ENCODE peak calls at places on chromosomes 1 and 21, in four cellular contexts. One of them, this sample, is unnamed.

GRCh38 chr21:44986471-44987291 is 46.9 kb downstream of the SLX9 start:
- DNase-seq in caudate nucleus: no peak
- DNase-seq in cardiac fibroblast: no peak
- DNase-seq in PC-3: no peak
- DNase-seq in this sample: no peak

GRCh38 chr1:23194119-23194984 is 22.9 kb downstream of the HTR1D start:
- DNase-seq in PC-3: peak
- DNase-seq in cardiac fibroblast: peak
- DNase-seq in caudate nucleus: no peak
- DNase-seq in this sample: peak

GRCh38 chr1:242004751-242005495 is 6.0 kb upstream of the MAP1LC3C start:
- DNase-seq in caudate nucleus: no peak
- DNase-seq in cardiac fibroblast: no peak
- DNase-seq in PC-3: peak
- DNase-seq in this sample: no peak

GRCh38 chr1:203006948-203007871 is at the start of gene TMEM183A:
- DNase-seq in cardiac fibroblast: peak
- DNase-seq in caudate nucleus: peak
- DNase-seq in PC-3: peak
- DNase-seq in this sample: peak

GRCh38 chr1:170634293-170634692 is 29.6 kb upstream of the PRRX1 start:
- DNase-seq in caudate nucleus: no peak
- DNase-seq in PC-3: peak
- DNase-seq in cardiac fibroblast: peak
- DNase-seq in this sample: peak

GRCh38 chr1:174818951-174819350 is 180.8 kb upstream of the CACYBP start:
- DNase-seq in PC-3: peak
- DNase-seq in caudate nucleus: no peak
- DNase-seq in cardiac fibroblast: peak
- DNase-seq in this sample: no peak

GRCh38 chr1:157403203-157403602 is 149.1 kb downstream of the FCRL5 start:
- DNase-seq in PC-3: peak
- DNase-seq in cardiac fibroblast: no peak
- DNase-seq in caudate nucleus: no peak
- DNase-seq in this sample: peak

GRCh38 chr1:27303509-27303908 is 18.5 kb upstream of the TMEM222 start:
- DNase-seq in caudate nucleus: no peak
- DNase-seq in cardiac fibroblast: no peak
- DNase-seq in PC-3: no peak
- DNase-seq in this sample: no peak

GRCh38 chr21:26949830-26950229 is 17.1 kb downstream of the ADAMTS5 start:
- DNase-seq in PC-3: no peak
- DNase-seq in caudate nucleus: no peak
- DNase-seq in cardiac fibroblast: no peak
- DNase-seq in this sample: no peak

GRCh38 chr1:172966844-172967540 is 83.7 kb downstream of the TNFSF18 start:
- DNase-seq in PC-3: peak
- DNase-seq in caudate nucleus: no peak
- DNase-seq in cardiac fibroblast: peak
- DNase-seq in this sample: no peak

GRCh38 chr1:157252473-157252872 is 114.3 kb upstream of the ETV3 start:
- DNase-seq in PC-3: no peak
- DNase-seq in cardiac fibroblast: peak
- DNase-seq in caudate nucleus: no peak
- DNase-seq in this sample: no peak

GRCh38 chr1:242745079-242745478 is 220.6 kb upstream of the PLD5 start:
- DNase-seq in cardiac fibroblast: no peak
- DNase-seq in caudate nucleus: no peak
- DNase-seq in PC-3: no peak
- DNase-seq in this sample: no peak